ENCODE peak calls at places on chromosome 18, in eight cellular contexts. A is epithelial cell of esophagus; R is sigmoid colon; Z is germinal center; J is naive thymus-derived CD8-positive, alpha-beta T cell; S is left ventricle myocardium inferior; T is NCI-H460; W is GM20000. E is an unnamed sample.

GRCh38 chr18:5937086-5937485 is 41.8 kb upstream of the TMEM200C start:
- DNase-seq in T (no peak), A (no peak), Z (no peak), S (no peak), J (no peak), R (no peak), W (no peak), E (no peak)

GRCh38 chr18:8607776-8608682 is 1.2 kb upstream of the RAB12 start:
- DNase-seq in J (peak), W (no peak), S (no peak), R (no peak), Z (no peak), T (no peak), A (no peak), E (peak)

GRCh38 chr18:79939096-79939495 is 12.4 kb downstream of the SLC66A2 start:
- DNase-seq in Z (no peak), A (no peak), R (peak), W (no peak), T (no peak), S (no peak), J (no peak), E (no peak)

GRCh38 chr18:199214-199613 is 40.9 kb downstream of the USP14 start:
- DNase-seq in A (no peak), R (no peak), S (no peak), Z (no peak), T (no peak), J (no peak), W (no peak), E (no peak)

GRCh38 chr18:9690418-9691178 is 17.5 kb upstream of the RAB31 start:
- DNase-seq in W (no peak), T (no peak), J (no peak), S (no peak), Z (no peak), R (no peak), A (no peak), E (no peak)

GRCh38 chr18:55421612-55422381 is 166.2 kb downstream of the TCF4 start:
- DNase-seq in T (no peak), S (no peak), R (no peak), W (no peak), A (peak), J (no peak), Z (no peak), E (no peak)

GRCh38 chr18:73681398-73681797 is 466.2 kb downstream of the FBXO15 start:
- DNase-seq in Z (no peak), S (no peak), T (no peak), A (no peak), R (no peak), W (no peak), J (no peak), E (no peak)

GRCh38 chr18:42045346-42045745 is 90.3 kb downstream of the PIK3C3 start:
- DNase-seq in Z (no peak), W (no peak), T (no peak), J (no peak), S (no peak), A (peak), R (no peak), E (no peak)

GRCh38 chr18:22009242-22009641 is 160.1 kb upstream of the GATA6 start:
- DNase-seq in A (no peak), W (no peak), J (no peak), R (no peak), Z (no peak), T (no peak), S (no peak), E (no peak)

GRCh38 chr18:55523001-55523400 is 65.0 kb downstream of the TCF4 start:
- DNase-seq in J (no peak), S (no peak), A (no peak), W (no peak), Z (no peak), T (no peak), R (no peak), E (no peak)

GRCh38 chr18:6055711-6056110 is 160.4 kb upstream of the TMEM200C start:
- DNase-seq in R (no peak), J (no peak), S (no peak), W (no peak), T (peak), Z (no peak), A (peak), E (no peak)

GRCh38 chr18:58148954-58149471 is 105.0 kb downstream of the NEDD4L start:
- DNase-seq in W (no peak), A (no peak), Z (peak), R (no peak), J (no peak), S (no peak), T (no peak), E (no peak)

GRCh38 chr18:24200494-24200893 is 61.6 kb downstream of the CABYR start:
- DNase-seq in Z (no peak), A (no peak), J (no peak), T (no peak), R (no peak), W (no peak), S (no peak), E (no peak)

GRCh38 chr18:5756823-5757222 is 138.5 kb downstream of the TMEM200C start:
- DNase-seq in J (no peak), W (no peak), Z (no peak), S (no peak), T (no peak), A (no peak), R (no peak), E (no peak)

GRCh38 chr18:79545714-79546113 is 133.9 kb upstream of the CTDP1 start:
- DNase-seq in T (no peak), A (no peak), R (no peak), W (no peak), J (no peak), Z (no peak), S (no peak), E (no peak)

GRCh38 chr18:56716692-56717146 is 65.6 kb downstream of the WDR7 start:
- DNase-seq in S (no peak), W (no peak), R (no peak), A (no peak), Z (no peak), J (no peak), T (no peak), E (no peak)

GRCh38 chr18:64639536-64639935 is 490.6 kb upstream of the LINC00305 start:
- DNase-seq in R (no peak), W (no peak), S (no peak), J (no peak), T (no peak), Z (no peak), A (no peak), E (no peak)

E was measured in B cell.